ENCODE peak calls at places on chromosomes 13 and 19, in seven cellular contexts. One of them, this sample, is unnamed.

GRCh38 chr19:406121-406711 is 2.7 kb downstream of the C2CD4C start:
- DNase-seq in SK-N-MC: no peak
- DNase-seq in esophagus muscularis mucosa: no peak
- DNase-seq in psoas muscle: no peak
- DNase-seq in Karpas-422: no peak
- DNase-seq in foreskin fibroblast: no peak
- DNase-seq in pancreas: peak
- DNase-seq in this sample: no peak

GRCh38 chr13:72535076-72535475 is 192.4 kb downstream of the MZT1 start:
- DNase-seq in SK-N-MC: no peak
- DNase-seq in esophagus muscularis mucosa: no peak
- DNase-seq in psoas muscle: no peak
- DNase-seq in Karpas-422: no peak
- DNase-seq in foreskin fibroblast: no peak
- DNase-seq in pancreas: no peak
- DNase-seq in this sample: no peak

GRCh38 chr19:6047741-6048231 is 62.5 kb downstream of the RFX2 start:
- DNase-seq in SK-N-MC: no peak
- DNase-seq in esophagus muscularis mucosa: peak
- DNase-seq in psoas muscle: no peak
- DNase-seq in Karpas-422: peak
- DNase-seq in foreskin fibroblast: no peak
- DNase-seq in pancreas: no peak
- DNase-seq in this sample: no peak

GRCh38 chr13:85632526-85633215 is 166.5 kb downstream of the SLITRK6 start:
- DNase-seq in SK-N-MC: no peak
- DNase-seq in esophagus muscularis mucosa: no peak
- DNase-seq in psoas muscle: no peak
- DNase-seq in Karpas-422: no peak
- DNase-seq in foreskin fibroblast: no peak
- DNase-seq in pancreas: no peak
- DNase-seq in this sample: no peak

GRCh38 chr19:45876411-45877197 is 9.3 kb downstream of the IRF2BP1 start:
- DNase-seq in SK-N-MC: no peak
- DNase-seq in esophagus muscularis mucosa: no peak
- DNase-seq in psoas muscle: peak
- DNase-seq in Karpas-422: no peak
- DNase-seq in foreskin fibroblast: no peak
- DNase-seq in pancreas: peak
- DNase-seq in this sample: no peak

GRCh38 chr13:103615778-103616177 is 549.6 kb upstream of the SLC10A2 start:
- DNase-seq in SK-N-MC: no peak
- DNase-seq in esophagus muscularis mucosa: no peak
- DNase-seq in psoas muscle: no peak
- DNase-seq in Karpas-422: no peak
- DNase-seq in foreskin fibroblast: no peak
- DNase-seq in pancreas: no peak
- DNase-seq in this sample: no peak

GRCh38 chr19:4815426-4816387 is 15.8 kb downstream of the TICAM1 start:
- DNase-seq in SK-N-MC: peak
- DNase-seq in esophagus muscularis mucosa: peak
- DNase-seq in psoas muscle: peak
- DNase-seq in Karpas-422: peak
- DNase-seq in foreskin fibroblast: peak
- DNase-seq in pancreas: peak
- DNase-seq in this sample: peak

GRCh38 chr19:31256601-31256990 is 92.6 kb downstream of the TSHZ3 start:
- DNase-seq in SK-N-MC: no peak
- DNase-seq in esophagus muscularis mucosa: peak
- DNase-seq in psoas muscle: no peak
- DNase-seq in Karpas-422: no peak
- DNase-seq in foreskin fibroblast: no peak
- DNase-seq in pancreas: no peak
- DNase-seq in this sample: no peak

GRCh38 chr13:20921572-20921971 is 19.0 kb upstream of the XPO4 start:
- DNase-seq in SK-N-MC: no peak
- DNase-seq in esophagus muscularis mucosa: no peak
- DNase-seq in psoas muscle: no peak
- DNase-seq in Karpas-422: no peak
- DNase-seq in foreskin fibroblast: no peak
- DNase-seq in pancreas: no peak
- DNase-seq in this sample: no peak

GRCh38 chr19:32397736-32398135 is 7.8 kb upstream of the DPY19L3 start:
- DNase-seq in SK-N-MC: no peak
- DNase-seq in esophagus muscularis mucosa: peak
- DNase-seq in psoas muscle: no peak
- DNase-seq in Karpas-422: no peak
- DNase-seq in foreskin fibroblast: peak
- DNase-seq in pancreas: no peak
- DNase-seq in this sample: peak

GRCh38 chr13:99657848-99658265 is 156.6 kb downstream of the TM9SF2 start:
- DNase-seq in SK-N-MC: no peak
- DNase-seq in esophagus muscularis mucosa: peak
- DNase-seq in psoas muscle: peak
- DNase-seq in Karpas-422: no peak
- DNase-seq in foreskin fibroblast: peak
- DNase-seq in pancreas: no peak
- DNase-seq in this sample: no peak

GRCh38 chr19:13260883-13261653 is 110.9 kb downstream of the IER2 start:
- DNase-seq in SK-N-MC: no peak
- DNase-seq in esophagus muscularis mucosa: no peak
- DNase-seq in psoas muscle: no peak
- DNase-seq in Karpas-422: peak
- DNase-seq in foreskin fibroblast: peak
- DNase-seq in pancreas: no peak
- DNase-seq in this sample: peak

GRCh38 chr19:27744926-27745844 is 1467.8 kb downstream of the UQCRFS1 start:
- DNase-seq in SK-N-MC: no peak
- DNase-seq in esophagus muscularis mucosa: peak
- DNase-seq in psoas muscle: no peak
- DNase-seq in Karpas-422: no peak
- DNase-seq in foreskin fibroblast: no peak
- DNase-seq in pancreas: no peak
- DNase-seq in this sample: no peak

GRCh38 chr13:34164585-34164984 is 346.6 kb downstream of the RFC3 start:
- DNase-seq in SK-N-MC: no peak
- DNase-seq in esophagus muscularis mucosa: no peak
- DNase-seq in psoas muscle: no peak
- DNase-seq in Karpas-422: no peak
- DNase-seq in foreskin fibroblast: no peak
- DNase-seq in pancreas: no peak
- DNase-seq in this sample: no peak

GRCh38 chr19:14563590-14563926 is 8.3 kb downstream of the NDUFB7 start:
- DNase-seq in SK-N-MC: no peak
- DNase-seq in esophagus muscularis mucosa: no peak
- DNase-seq in psoas muscle: no peak
- DNase-seq in Karpas-422: no peak
- DNase-seq in foreskin fibroblast: no peak
- DNase-seq in pancreas: no peak
- DNase-seq in this sample: no peak

GRCh38 chr19:27972291-27973040 is 1240.5 kb downstream of the UQCRFS1 start:
- DNase-seq in SK-N-MC: no peak
- DNase-seq in esophagus muscularis mucosa: no peak
- DNase-seq in psoas muscle: no peak
- DNase-seq in Karpas-422: no peak
- DNase-seq in foreskin fibroblast: no peak
- DNase-seq in pancreas: no peak
- DNase-seq in this sample: peak

GRCh38 chr19:43759515-43759914 is 4.8 kb upstream of the SMG9 start:
- DNase-seq in SK-N-MC: no peak
- DNase-seq in esophagus muscularis mucosa: no peak
- DNase-seq in psoas muscle: no peak
- DNase-seq in Karpas-422: peak
- DNase-seq in foreskin fibroblast: peak
- DNase-seq in pancreas: no peak
- DNase-seq in this sample: no peak

GRCh38 chr13:29676941-29677452 is 81.5 kb upstream of the SLC7A1 start:
- DNase-seq in SK-N-MC: no peak
- DNase-seq in esophagus muscularis mucosa: no peak
- DNase-seq in psoas muscle: no peak
- DNase-seq in Karpas-422: no peak
- DNase-seq in foreskin fibroblast: no peak
- DNase-seq in pancreas: no peak
- DNase-seq in this sample: no peak

GRCh38 chr13:114324334-114324733 is 10.0 kb downstream of the CHAMP1 start:
- DNase-seq in SK-N-MC: no peak
- DNase-seq in esophagus muscularis mucosa: no peak
- DNase-seq in psoas muscle: no peak
- DNase-seq in Karpas-422: no peak
- DNase-seq in foreskin fibroblast: no peak
- DNase-seq in pancreas: no peak
- DNase-seq in this sample: no peak

GRCh38 chr19:47723573-47723923 is 10.3 kb downstream of the EHD2 start:
- DNase-seq in SK-N-MC: no peak
- DNase-seq in esophagus muscularis mucosa: no peak
- DNase-seq in psoas muscle: peak
- DNase-seq in Karpas-422: peak
- DNase-seq in foreskin fibroblast: peak
- DNase-seq in pancreas: no peak
- DNase-seq in this sample: peak

GRCh38 chr19:47720669-47721068 is 7.4 kb downstream of the EHD2 start:
- DNase-seq in SK-N-MC: no peak
- DNase-seq in esophagus muscularis mucosa: no peak
- DNase-seq in psoas muscle: no peak
- DNase-seq in Karpas-422: no peak
- DNase-seq in foreskin fibroblast: no peak
- DNase-seq in pancreas: no peak
- DNase-seq in this sample: no peak

GRCh38 chr19:47716270-47716937 is 3.2 kb downstream of the EHD2 start:
- DNase-seq in SK-N-MC: no peak
- DNase-seq in esophagus muscularis mucosa: no peak
- DNase-seq in psoas muscle: no peak
- DNase-seq in Karpas-422: no peak
- DNase-seq in foreskin fibroblast: no peak
- DNase-seq in pancreas: no peak
- DNase-seq in this sample: no peak

GRCh38 chr19:47714339-47714738 is 1.1 kb downstream of the EHD2 start:
- DNase-seq in SK-N-MC: no peak
- DNase-seq in esophagus muscularis mucosa: no peak
- DNase-seq in psoas muscle: no peak
- DNase-seq in Karpas-422: no peak
- DNase-seq in foreskin fibroblast: no peak
- DNase-seq in pancreas: no peak
- DNase-seq in this sample: no peak

DNA sequence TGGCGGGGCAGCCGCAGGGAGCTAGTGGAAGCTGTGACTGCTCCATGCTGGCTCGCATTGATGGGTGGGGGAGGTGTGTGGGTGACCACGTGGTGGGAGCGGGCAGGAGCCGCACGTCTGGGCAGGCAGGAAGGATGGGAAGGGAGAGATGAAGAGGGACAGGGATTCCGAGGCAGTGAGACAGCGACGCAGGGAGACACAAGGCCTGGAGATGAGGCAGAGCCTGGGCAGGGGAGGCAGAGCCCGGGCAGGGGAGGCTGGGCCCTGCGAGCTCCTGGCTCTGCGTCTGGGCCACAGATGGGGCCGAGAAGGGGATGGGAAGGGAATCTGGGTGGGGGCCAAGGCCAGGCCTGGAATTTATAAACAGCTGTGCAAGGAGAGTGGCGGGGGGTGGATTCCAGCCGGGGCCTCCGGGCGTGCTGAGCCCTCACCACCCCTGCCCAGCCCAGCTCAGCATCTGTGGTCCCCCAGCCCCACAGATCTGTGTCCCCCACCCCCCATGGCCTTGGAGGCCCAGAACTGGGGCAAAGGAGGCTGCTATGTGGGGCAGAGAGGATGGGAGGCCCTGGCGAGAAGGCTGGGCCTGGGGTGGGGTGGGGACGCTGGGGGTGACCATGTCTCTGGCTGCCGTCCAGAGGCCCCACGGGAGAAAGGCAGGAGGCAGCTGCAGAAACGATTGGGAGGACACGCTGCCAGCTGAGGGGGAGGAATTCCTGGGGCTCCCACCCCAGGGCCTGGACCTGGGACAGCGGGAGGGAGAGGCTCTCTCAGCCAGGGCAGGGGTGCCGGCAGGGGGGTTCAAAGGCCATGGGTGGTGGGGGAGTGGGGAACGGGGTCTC is 6.0 kb downstream of the EHD2 start:
- DNase-seq in SK-N-MC: no peak
- DNase-seq in esophagus muscularis mucosa: peak
- DNase-seq in psoas muscle: peak
- DNase-seq in Karpas-422: no peak
- DNase-seq in foreskin fibroblast: peak
- DNase-seq in pancreas: peak
- DNase-seq in this sample: peak
- H3K4me3 ChIP-seq in SK-N-MC: no peak
- H3K4me3 ChIP-seq in esophagus muscularis mucosa: peak
- H3K4me3 ChIP-seq in psoas muscle: peak
- H3K4me3 ChIP-seq in Karpas-422: no peak
- H3K4me3 ChIP-seq in foreskin fibroblast: peak
- H3K4me3 ChIP-seq in pancreas: no peak
- H3K4me3 ChIP-seq in this sample: peak

DNA sequence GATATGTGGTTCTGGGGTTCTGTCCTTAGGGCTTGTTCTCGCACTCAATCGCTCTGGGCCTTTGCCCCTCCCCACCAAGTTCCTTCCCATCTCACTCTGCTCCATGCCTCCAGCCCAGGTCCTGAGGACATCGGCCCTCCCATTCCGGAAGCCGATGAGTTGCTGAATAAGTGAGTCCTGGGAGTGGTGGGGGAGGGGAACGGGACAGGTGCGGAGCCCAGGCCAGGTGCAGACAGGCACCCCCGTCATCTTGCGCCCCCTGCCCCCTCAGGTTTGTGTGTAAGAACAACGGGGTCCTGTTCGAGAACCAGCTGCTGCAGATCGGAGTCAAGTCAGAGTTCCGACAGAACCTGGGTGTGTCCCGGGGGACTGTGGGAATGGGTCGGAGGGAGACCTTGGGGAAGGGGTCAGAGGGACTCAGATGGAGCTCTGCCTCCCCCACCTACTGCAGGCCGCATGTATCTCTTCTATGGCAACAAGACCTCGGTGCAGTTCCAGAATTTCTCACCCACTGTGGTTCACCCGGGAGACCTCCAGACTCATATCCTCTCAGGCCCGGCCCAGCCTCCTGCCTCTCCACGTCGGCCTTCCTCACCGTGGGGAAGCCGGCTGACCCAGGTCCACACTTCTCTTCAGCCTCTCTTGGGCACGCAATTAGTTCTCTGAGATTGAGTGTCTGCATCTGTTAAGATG is 10.1 kb downstream of the FUZ start:
- DNase-seq in SK-N-MC: no peak
- DNase-seq in esophagus muscularis mucosa: no peak
- DNase-seq in psoas muscle: no peak
- DNase-seq in Karpas-422: no peak
- DNase-seq in foreskin fibroblast: no peak
- DNase-seq in pancreas: no peak
- DNase-seq in this sample: no peak
- H3K4me3 ChIP-seq in SK-N-MC: no peak
- H3K4me3 ChIP-seq in esophagus muscularis mucosa: peak
- H3K4me3 ChIP-seq in psoas muscle: peak
- H3K4me3 ChIP-seq in Karpas-422: no peak
- H3K4me3 ChIP-seq in foreskin fibroblast: no peak
- H3K4me3 ChIP-seq in pancreas: peak
- H3K4me3 ChIP-seq in this sample: no peak

GRCh38 chr19:42176990-42177685 is 40.3 kb downstream of the DEDD2 start:
- DNase-seq in SK-N-MC: no peak
- DNase-seq in esophagus muscularis mucosa: no peak
- DNase-seq in psoas muscle: peak
- DNase-seq in Karpas-422: peak
- DNase-seq in foreskin fibroblast: peak
- DNase-seq in pancreas: peak
- DNase-seq in this sample: peak
- H3K4me3 ChIP-seq in SK-N-MC: peak
- H3K4me3 ChIP-seq in esophagus muscularis mucosa: peak
- H3K4me3 ChIP-seq in psoas muscle: peak
- H3K4me3 ChIP-seq in Karpas-422: peak
- H3K4me3 ChIP-seq in foreskin fibroblast: peak
- H3K4me3 ChIP-seq in pancreas: peak
- H3K4me3 ChIP-seq in this sample: peak

GRCh38 chr19:40464059-40465024 is 1.2 kb downstream of the BLVRB start:
- DNase-seq in SK-N-MC: peak
- DNase-seq in esophagus muscularis mucosa: peak
- DNase-seq in psoas muscle: peak
- DNase-seq in Karpas-422: peak
- DNase-seq in foreskin fibroblast: peak
- DNase-seq in pancreas: peak
- DNase-seq in this sample: peak
- H3K4me3 ChIP-seq in SK-N-MC: peak
- H3K4me3 ChIP-seq in esophagus muscularis mucosa: peak
- H3K4me3 ChIP-seq in psoas muscle: peak
- H3K4me3 ChIP-seq in Karpas-422: no peak
- H3K4me3 ChIP-seq in foreskin fibroblast: peak
- H3K4me3 ChIP-seq in pancreas: peak
- H3K4me3 ChIP-seq in this sample: peak